ENCODE peak calls at places on chromosomes 13 and 19, in eight cellular contexts. D is K562, P is SK-N-SH, K is H9, T is GM12878, V is fibroblast of lung, Q is HCT116, N is PC-3. B is an unnamed sample.

GRCh38 chr19:54191671-54192453 is 754 bp downstream of the TSEN34 start:
- DNase-seq in N (no peak), Q (no peak), K (no peak), T (no peak), D (no peak), V (no peak), P (no peak), B (no peak)

GRCh38 chr13:39510296-39510695 is 92.7 kb downstream of the LHFPL6 start:
- DNase-seq in P (no peak), V (no peak), K (no peak), D (no peak), N (no peak), T (peak), Q (no peak), B (no peak)

GRCh38 chr19:58218899-58219298 is 9.8 kb upstream of the ZNF544 start:
- DNase-seq in P (peak), K (peak), N (peak), T (no peak), D (peak), Q (peak), V (peak), B (peak)

GRCh38 chr19:10271543-10272086 is 695 bp downstream of the ICAM1 start:
- DNase-seq in K (no peak), V (no peak), N (no peak), P (peak), T (no peak), Q (no peak), D (no peak), B (no peak)

GRCh38 chr13:90416519-90416918 is 931.0 kb upstream of the MIR17HG start:
- DNase-seq in K (no peak), P (no peak), Q (no peak), D (no peak), V (peak), T (no peak), N (peak), B (peak)

GRCh38 chr19:3028305-3029069 is 593 bp downstream of the TLE2 start:
- DNase-seq in V (no peak), T (no peak), K (peak), Q (no peak), N (no peak), P (no peak), D (no peak), B (peak)

GRCh38 chr13:23697772-23698313 is 127.6 kb downstream of the TNFRSF19 start:
- DNase-seq in T (no peak), Q (no peak), K (no peak), P (no peak), N (no peak), V (no peak), D (no peak), B (no peak)

GRCh38 chr13:83716121-83716520 is 166.2 kb downstream of the SLITRK1 start:
- DNase-seq in N (no peak), K (no peak), T (no peak), D (no peak), Q (no peak), P (no peak), V (no peak), B (no peak)

GRCh38 chr19:11268783-11269267 is 6.5 kb upstream of the DOCK6 start:
- DNase-seq in T (no peak), K (no peak), V (peak), N (peak), D (peak), Q (no peak), P (peak), B (no peak)

GRCh38 chr13:99931462-99931861 is 40.1 kb downstream of the ZIC5 start:
- DNase-seq in T (no peak), V (no peak), K (no peak), D (no peak), N (no peak), Q (no peak), P (no peak), B (no peak)

GRCh38 chr19:13825489-13826475 is 30.5 kb downstream of the ZSWIM4 start:
- DNase-seq in Q (no peak), T (no peak), P (peak), K (peak), N (peak), V (no peak), D (peak), B (peak)

GRCh38 chr13:95224064-95224463 is 77.2 kb downstream of the ABCC4 start:
- DNase-seq in N (no peak), D (no peak), V (no peak), T (no peak), K (no peak), Q (no peak), P (no peak), B (no peak)

GRCh38 chr13:95228130-95228529 is 73.1 kb downstream of the ABCC4 start:
- DNase-seq in N (no peak), D (no peak), V (no peak), T (no peak), K (no peak), Q (no peak), P (no peak), B (no peak)

GRCh38 chr13:95226932-95227718 is 74.1 kb downstream of the ABCC4 start:
- DNase-seq in D (peak), V (no peak), T (peak), Q (no peak), N (no peak), K (no peak), P (no peak), B (no peak)

GRCh38 chr13:95226051-95226450 is 75.2 kb downstream of the ABCC4 start:
- DNase-seq in T (no peak), V (no peak), P (no peak), Q (no peak), K (no peak), N (peak), D (no peak), B (no peak)

GRCh38 chr13:95226476-95226875 is 74.8 kb downstream of the ABCC4 start:
- DNase-seq in N (no peak), P (no peak), D (peak), T (no peak), V (no peak), K (no peak), Q (no peak), B (no peak)
- H3K9ac ChIP-seq in N (no peak), P (no peak), D (peak), T (peak), V (no peak), K (no peak), Q (no peak), B (no peak)

DNA sequence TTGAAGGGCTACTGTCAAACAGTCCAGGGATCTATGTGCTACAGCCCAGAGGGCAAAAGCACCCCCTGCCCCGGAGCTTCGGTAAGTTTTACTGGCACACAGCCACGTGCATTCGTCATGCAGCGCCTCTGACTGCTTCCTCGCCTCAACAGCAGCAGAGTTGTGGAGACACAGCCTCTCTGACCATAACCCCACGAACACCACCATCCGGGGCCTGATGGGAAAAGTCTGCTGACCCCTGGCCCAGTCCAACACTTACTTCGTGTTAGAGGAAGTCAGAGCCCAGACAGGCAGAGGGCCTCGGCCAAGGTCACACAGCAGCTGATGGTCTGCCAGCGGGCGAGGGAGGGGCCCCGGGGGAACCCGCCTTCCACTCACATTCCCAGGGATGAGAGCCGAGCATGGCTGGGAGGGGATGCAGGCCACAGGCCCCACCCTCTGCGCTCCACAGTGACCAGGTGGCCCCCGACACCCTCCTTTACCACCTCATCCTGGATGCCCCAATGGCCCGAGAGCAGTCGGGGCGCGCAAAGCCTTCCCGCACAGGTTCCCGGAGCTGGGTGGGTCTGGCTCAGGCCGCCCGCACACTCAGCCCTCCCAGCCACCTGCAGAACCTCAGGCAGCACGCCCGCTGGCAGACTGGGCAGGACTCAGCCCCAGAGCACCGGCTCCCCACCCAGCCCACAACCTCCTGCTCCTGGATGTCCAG is 5.0 kb downstream of the CBARP start:
- DNase-seq in V (peak), T (no peak), D (no peak), Q (no peak), N (peak), K (no peak), P (no peak), B (no peak)
- H3K27ac ChIP-seq in V (peak), T (no peak), D (peak), Q (peak), N (no peak), K (no peak), P (no peak), B (no peak)

GRCh38 chr19:16586477-16586871 is 14.3 kb upstream of the SLC35E1 start:
- DNase-seq in N (no peak), K (no peak), V (no peak), P (no peak), Q (no peak), T (no peak), D (no peak), B (no peak)

GRCh38 chr19:16588824-16589577 is 16.8 kb upstream of the SLC35E1 start:
- DNase-seq in T (no peak), P (no peak), Q (no peak), N (no peak), D (no peak), V (no peak), K (no peak), B (no peak)

GRCh38 chr19:16589917-16590316 is 17.7 kb upstream of the SLC35E1 start:
- DNase-seq in N (no peak), Q (no peak), K (no peak), P (peak), D (no peak), T (no peak), V (no peak), B (no peak)

GRCh38 chr19:16587031-16588023 is 15.1 kb upstream of the SLC35E1 start:
- DNase-seq in Q (no peak), N (no peak), P (no peak), D (no peak), T (peak), K (no peak), V (peak), B (peak)

DNA sequence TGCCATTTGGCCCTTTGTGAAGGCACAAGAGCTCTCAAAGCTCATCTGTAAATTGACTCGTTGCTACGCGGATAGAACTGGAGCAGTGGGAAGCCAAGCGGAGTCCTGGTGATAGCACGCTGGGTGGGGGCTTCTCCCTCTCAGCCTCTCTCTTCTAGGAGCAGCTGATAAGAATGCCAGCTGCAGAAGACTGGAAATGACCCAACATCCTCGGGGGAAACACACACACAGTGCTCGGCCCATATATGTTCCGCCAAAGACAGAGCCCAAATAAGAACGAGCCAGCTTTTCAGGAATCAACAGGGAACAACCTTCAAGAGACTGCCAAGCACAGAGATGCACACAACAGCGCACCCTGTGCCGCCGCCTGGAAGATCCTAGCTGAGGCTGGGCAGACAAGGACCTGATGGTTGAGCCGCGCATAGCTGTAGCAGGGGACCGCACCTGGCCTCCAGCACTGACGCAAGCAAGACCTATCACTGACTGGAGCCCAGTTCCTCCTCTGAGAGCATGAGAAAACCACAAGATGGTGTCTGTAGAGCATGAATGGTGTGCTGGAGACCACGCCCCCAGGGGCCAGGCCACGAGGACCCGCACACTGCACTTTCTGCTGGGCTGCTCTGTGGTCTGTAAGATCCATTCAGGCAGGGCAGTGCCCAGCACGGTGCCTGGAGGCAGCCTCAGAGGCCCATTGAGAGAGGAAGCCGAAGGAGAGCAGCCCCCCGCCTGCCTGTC is 16.0 kb upstream of the SLC35E1 start:
- DNase-seq in K (peak), D (peak), V (peak), T (peak), P (peak), Q (no peak), N (no peak), B (no peak)
- TF ChIP-seq CTCF in K (no peak), D (peak), V (no peak), T (peak), P (no peak), Q (no peak), N (no peak), B (no peak)

GRCh38 chr13:32019612-32020233 is 11.9 kb upstream of the FRY start:
- DNase-seq in P (peak), D (peak), Q (peak), K (peak), T (peak), N (peak), V (peak), B (peak)
- H3K9ac ChIP-seq in P (no peak), D (no peak), Q (no peak), K (no peak), T (no peak), N (no peak), V (no peak), B (no peak)

GRCh38 chr19:47330466-47330869 is 1.5 kb upstream of the C5AR2 start:
- DNase-seq in V (peak), Q (no peak), K (no peak), N (no peak), D (no peak), P (no peak), T (no peak), B (no peak)
- H3K27ac ChIP-seq in V (no peak), Q (no peak), K (no peak), N (no peak), D (peak), P (no peak), T (no peak), B (no peak)

GRCh38 chr19:51016798-51017683 is 2.5 kb downstream of the KLK10 start:
- DNase-seq in K (peak), V (peak), Q (peak), P (peak), T (no peak), D (peak), N (peak), B (peak)
- TF ChIP-seq CTCF in K (peak), V (peak), Q (peak), P (peak), T (peak), D (peak), N (peak), B (peak)

DNA sequence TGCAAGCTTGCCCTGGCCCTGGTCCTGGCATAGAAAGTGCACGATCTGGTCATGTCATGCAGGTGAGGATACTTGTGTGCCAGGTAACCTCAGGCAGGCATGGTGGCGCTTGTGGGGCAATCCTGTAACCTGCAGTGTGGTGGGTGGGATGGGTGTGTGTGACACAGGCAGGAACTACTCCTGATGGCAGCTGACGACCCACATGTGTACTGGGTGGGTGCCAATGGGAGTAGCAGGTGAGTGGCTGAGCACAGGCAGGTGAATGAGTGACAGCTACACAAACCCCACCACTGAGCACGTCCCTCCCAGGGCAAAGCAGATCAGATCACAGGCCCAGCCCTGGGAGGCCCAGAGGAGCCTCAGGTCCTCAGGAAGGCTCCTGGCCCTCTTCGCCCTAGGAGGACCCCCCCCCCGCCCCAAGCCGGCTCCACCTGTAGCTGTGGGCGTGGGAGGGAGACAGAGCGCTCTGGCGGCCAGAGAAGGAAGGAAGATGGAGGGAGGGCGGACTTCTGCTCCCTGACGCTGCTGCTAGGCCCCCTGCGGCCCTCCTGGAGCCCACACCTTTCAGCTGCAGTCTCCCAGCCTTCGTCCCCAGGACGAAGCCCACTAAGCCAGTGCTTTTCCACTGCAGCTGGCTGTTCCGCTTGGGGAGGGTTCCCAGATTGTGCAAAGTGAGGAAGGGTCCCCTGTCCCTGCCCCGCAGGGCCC is 1.3 kb upstream of the ZNF181 start:
- DNase-seq in K (no peak), T (no peak), V (no peak), D (peak), Q (no peak), N (no peak), P (peak), B (peak)
- H3K9ac ChIP-seq in K (no peak), T (peak), V (peak), D (peak), Q (no peak), N (peak), P (no peak), B (no peak)